ENCODE peak calls at places on chromosomes 11 and 22, in seven cellular contexts. One of them, this sample, is unnamed.

GRCh38 chr11:33110083-33110482 is 51.2 kb downstream of the CSTF3 start:
- DNase-seq in H1: no peak
- DNase-seq in trophoblast cell: no peak
- DNase-seq in IMR-90: no peak
- DNase-seq in H9: no peak
- DNase-seq in mesendoderm: no peak
- DNase-seq in mesenchymal stem cell: no peak
- DNase-seq in this sample: no peak

GRCh38 chr11:59173964-59174663 is 2.2 kb downstream of the DTX4 start:
- DNase-seq in trophoblast cell: peak
- DNase-seq in H9: peak
- DNase-seq in mesenchymal stem cell: peak
- DNase-seq in mesendoderm: peak
- DNase-seq in IMR-90: peak
- DNase-seq in H1: peak
- DNase-seq in this sample: no peak

GRCh38 chr11:68610452-68611116 is 73.8 kb upstream of the GAL start:
- DNase-seq in IMR-90: peak
- DNase-seq in trophoblast cell: no peak
- DNase-seq in H9: no peak
- DNase-seq in H1: no peak
- DNase-seq in mesenchymal stem cell: peak
- DNase-seq in mesendoderm: peak
- DNase-seq in this sample: no peak

GRCh38 chr11:45409587-45409986 is 123.4 kb upstream of the SYT13 start:
- DNase-seq in H9: no peak
- DNase-seq in IMR-90: no peak
- DNase-seq in trophoblast cell: no peak
- DNase-seq in H1: no peak
- DNase-seq in mesenchymal stem cell: peak
- DNase-seq in mesendoderm: peak
- DNase-seq in this sample: no peak

GRCh38 chr22:41947181-41948080 is 479 bp upstream of the CENPM start:
- DNase-seq in IMR-90: no peak
- DNase-seq in mesenchymal stem cell: no peak
- DNase-seq in trophoblast cell: no peak
- DNase-seq in mesendoderm: no peak
- DNase-seq in H1: no peak
- DNase-seq in H9: no peak
- DNase-seq in this sample: no peak

GRCh38 chr11:33722579-33723234 is 13.5 kb downstream of the CD59 start:
- DNase-seq in H1: no peak
- DNase-seq in H9: no peak
- DNase-seq in mesendoderm: peak
- DNase-seq in IMR-90: peak
- DNase-seq in trophoblast cell: peak
- DNase-seq in mesenchymal stem cell: peak
- DNase-seq in this sample: no peak

GRCh38 chr11:20192641-20193040 is 32.4 kb upstream of the DBX1 start:
- DNase-seq in mesenchymal stem cell: no peak
- DNase-seq in mesendoderm: no peak
- DNase-seq in H9: no peak
- DNase-seq in H1: no peak
- DNase-seq in IMR-90: no peak
- DNase-seq in trophoblast cell: peak
- DNase-seq in this sample: no peak

GRCh38 chr11:104073950-104074349 is 37.5 kb downstream of the DDI1 start:
- DNase-seq in mesenchymal stem cell: peak
- DNase-seq in trophoblast cell: peak
- DNase-seq in H1: no peak
- DNase-seq in IMR-90: peak
- DNase-seq in mesendoderm: peak
- DNase-seq in H9: peak
- DNase-seq in this sample: no peak

GRCh38 chr11:101862410-101863233 is 52.2 kb upstream of the CEP126 start:
- DNase-seq in IMR-90: peak
- DNase-seq in H9: peak
- DNase-seq in trophoblast cell: no peak
- DNase-seq in H1: no peak
- DNase-seq in mesenchymal stem cell: peak
- DNase-seq in mesendoderm: peak
- DNase-seq in this sample: peak

GRCh38 chr11:73578786-73579185 is 19.1 kb downstream of the FAM168A start:
- DNase-seq in trophoblast cell: no peak
- DNase-seq in H1: no peak
- DNase-seq in H9: no peak
- DNase-seq in IMR-90: no peak
- DNase-seq in mesendoderm: no peak
- DNase-seq in mesenchymal stem cell: no peak
- DNase-seq in this sample: no peak

GRCh38 chr22:33811686-33812085 is 108.6 kb downstream of the LARGE1 start:
- DNase-seq in H9: no peak
- DNase-seq in mesendoderm: peak
- DNase-seq in IMR-90: peak
- DNase-seq in H1: no peak
- DNase-seq in mesenchymal stem cell: peak
- DNase-seq in trophoblast cell: no peak
- DNase-seq in this sample: no peak

GRCh38 chr22:38921126-38921525 is 36.3 kb upstream of the APOBEC3A start:
- DNase-seq in trophoblast cell: no peak
- DNase-seq in H9: no peak
- DNase-seq in mesenchymal stem cell: no peak
- DNase-seq in H1: no peak
- DNase-seq in mesendoderm: no peak
- DNase-seq in IMR-90: no peak
- DNase-seq in this sample: no peak

GRCh38 chr22:20089977-20090729 is 10.1 kb downstream of the DGCR8 start:
- DNase-seq in mesendoderm: no peak
- DNase-seq in IMR-90: peak
- DNase-seq in H9: no peak
- DNase-seq in trophoblast cell: no peak
- DNase-seq in H1: no peak
- DNase-seq in mesenchymal stem cell: peak
- DNase-seq in this sample: no peak

GRCh38 chr11:69533296-69534165 is 52.1 kb downstream of the LINC01488 start:
- DNase-seq in IMR-90: no peak
- DNase-seq in mesenchymal stem cell: no peak
- DNase-seq in H1: no peak
- DNase-seq in H9: no peak
- DNase-seq in trophoblast cell: no peak
- DNase-seq in mesendoderm: no peak
- DNase-seq in this sample: no peak

GRCh38 chr11:58574851-58575250 is 805 bp downstream of the LPXN start:
- DNase-seq in IMR-90: peak
- DNase-seq in H1: no peak
- DNase-seq in trophoblast cell: no peak
- DNase-seq in mesendoderm: no peak
- DNase-seq in H9: no peak
- DNase-seq in mesenchymal stem cell: peak
- DNase-seq in this sample: no peak

GRCh38 chr22:18076060-18076497 is 1.7 kb upstream of the PEX26 start:
- DNase-seq in IMR-90: peak
- DNase-seq in H9: peak
- DNase-seq in trophoblast cell: peak
- DNase-seq in H1: peak
- DNase-seq in mesendoderm: peak
- DNase-seq in mesenchymal stem cell: peak
- DNase-seq in this sample: peak

GRCh38 chr22:28282346-28282745 is 363.3 kb upstream of the PITPNB start:
- DNase-seq in IMR-90: peak
- DNase-seq in trophoblast cell: no peak
- DNase-seq in H1: no peak
- DNase-seq in mesenchymal stem cell: peak
- DNase-seq in H9: no peak
- DNase-seq in mesendoderm: no peak
- DNase-seq in this sample: no peak

GRCh38 chr11:83241291-83241946 is 44.7 kb downstream of the CCDC90B start:
- DNase-seq in H9: peak
- DNase-seq in mesendoderm: peak
- DNase-seq in IMR-90: peak
- DNase-seq in trophoblast cell: peak
- DNase-seq in mesenchymal stem cell: peak
- DNase-seq in H1: peak
- DNase-seq in this sample: peak

GRCh38 chr11:1040428-1041148 is 4.1 kb upstream of the MUC6 start:
- DNase-seq in mesenchymal stem cell: no peak
- DNase-seq in IMR-90: no peak
- DNase-seq in H9: no peak
- DNase-seq in trophoblast cell: no peak
- DNase-seq in mesendoderm: no peak
- DNase-seq in H1: no peak
- DNase-seq in this sample: no peak

GRCh38 chr11:60345489-60345888 is 18.4 kb downstream of the MS4A6E start:
- DNase-seq in IMR-90: no peak
- DNase-seq in H9: peak
- DNase-seq in mesenchymal stem cell: peak
- DNase-seq in H1: peak
- DNase-seq in mesendoderm: peak
- DNase-seq in trophoblast cell: peak
- DNase-seq in this sample: no peak

GRCh38 chr11:62409831-62410230 is 9.0 kb upstream of the SCGB1A1 start:
- DNase-seq in mesendoderm: no peak
- DNase-seq in H1: no peak
- DNase-seq in trophoblast cell: no peak
- DNase-seq in IMR-90: no peak
- DNase-seq in H9: no peak
- DNase-seq in mesenchymal stem cell: no peak
- DNase-seq in this sample: no peak

GRCh38 chr11:3160252-3161031 is 4.7 kb downstream of the OSBPL5 start:
- DNase-seq in H9: peak
- DNase-seq in IMR-90: peak
- DNase-seq in mesendoderm: peak
- DNase-seq in trophoblast cell: peak
- DNase-seq in H1: peak
- DNase-seq in mesenchymal stem cell: peak
- DNase-seq in this sample: peak
- H3K4ac ChIP-seq in H9: no peak
- H3K4ac ChIP-seq in IMR-90: peak
- H3K4ac ChIP-seq in mesendoderm: no peak
- H3K4ac ChIP-seq in trophoblast cell: peak
- H3K4ac ChIP-seq in H1: no peak
- H3K4ac ChIP-seq in mesenchymal stem cell: peak
- H3K4ac ChIP-seq in this sample: no peak

DNA sequence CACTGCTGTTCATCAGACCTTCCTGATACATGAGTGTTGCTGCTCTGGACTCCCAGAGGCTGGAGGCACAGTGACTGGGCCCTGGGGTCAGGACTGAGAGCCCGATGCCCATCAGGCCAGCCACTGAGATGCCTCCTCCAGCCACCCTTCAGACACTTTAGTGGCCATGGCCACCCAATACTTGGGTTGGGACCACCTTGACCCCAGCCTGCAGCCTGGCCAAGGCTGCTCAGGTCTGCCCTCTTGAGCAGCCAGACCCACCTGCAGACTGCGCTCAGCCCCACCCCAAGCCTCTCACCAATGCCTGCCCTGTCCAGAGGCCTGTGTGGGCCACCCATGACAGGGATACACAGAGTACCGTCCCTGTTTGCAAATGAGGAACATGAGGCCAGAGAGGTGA is 4.2 kb downstream of the RNF215 start:
- DNase-seq in mesenchymal stem cell: no peak
- DNase-seq in IMR-90: no peak
- DNase-seq in H9: no peak
- DNase-seq in trophoblast cell: no peak
- DNase-seq in mesendoderm: no peak
- DNase-seq in H1: no peak
- DNase-seq in this sample: no peak
- H3K4me2 ChIP-seq in mesenchymal stem cell: no peak
- H3K4me2 ChIP-seq in IMR-90: no peak
- H3K4me2 ChIP-seq in H9: no peak
- H3K4me2 ChIP-seq in trophoblast cell: no peak
- H3K4me2 ChIP-seq in mesendoderm: no peak
- H3K4me2 ChIP-seq in H1: no peak
- H3K4me2 ChIP-seq in this sample: no peak

GRCh38 chr11:64659417-64660144 is 63.4 kb downstream of the NRXN2 start:
- DNase-seq in mesenchymal stem cell: peak
- DNase-seq in H9: no peak
- DNase-seq in H1: no peak
- DNase-seq in mesendoderm: peak
- DNase-seq in IMR-90: peak
- DNase-seq in trophoblast cell: peak
- DNase-seq in this sample: no peak

GRCh38 chr11:64661622-64662021 is 61.4 kb downstream of the NRXN2 start:
- DNase-seq in H9: no peak
- DNase-seq in mesendoderm: no peak
- DNase-seq in IMR-90: no peak
- DNase-seq in mesenchymal stem cell: no peak
- DNase-seq in H1: no peak
- DNase-seq in trophoblast cell: no peak
- DNase-seq in this sample: no peak

GRCh38 chr11:64660205-64660604 is 62.8 kb downstream of the NRXN2 start:
- DNase-seq in IMR-90: no peak
- DNase-seq in mesendoderm: no peak
- DNase-seq in H1: no peak
- DNase-seq in mesenchymal stem cell: no peak
- DNase-seq in H9: no peak
- DNase-seq in trophoblast cell: no peak
- DNase-seq in this sample: no peak

GRCh38 chr11:64661146-64661545 is 61.9 kb downstream of the NRXN2 start:
- DNase-seq in mesendoderm: no peak
- DNase-seq in trophoblast cell: peak
- DNase-seq in H1: no peak
- DNase-seq in mesenchymal stem cell: peak
- DNase-seq in IMR-90: peak
- DNase-seq in H9: no peak
- DNase-seq in this sample: no peak

DNA sequence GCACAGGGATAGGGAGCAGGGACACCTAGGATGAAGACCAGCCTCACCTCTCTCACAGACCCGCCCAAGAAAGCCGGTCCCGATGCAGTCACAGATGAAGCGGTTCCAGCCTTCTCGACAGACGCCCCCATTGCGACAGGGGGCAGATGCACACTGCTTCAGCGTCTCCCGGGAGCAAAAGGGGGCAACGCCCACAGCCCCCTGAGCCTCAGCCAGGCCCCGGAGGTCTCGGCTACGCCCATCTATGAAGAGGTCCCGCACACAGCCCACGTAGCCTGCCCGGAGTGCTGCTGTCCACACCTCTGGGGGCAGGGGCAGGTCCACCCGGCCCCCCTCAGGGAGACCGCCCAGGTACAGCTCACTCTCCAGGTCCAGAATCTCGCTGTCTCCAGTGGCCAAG is 62.3 kb downstream of the NRXN2 start:
- DNase-seq in H1: no peak
- DNase-seq in H9: no peak
- DNase-seq in mesendoderm: no peak
- DNase-seq in trophoblast cell: no peak
- DNase-seq in mesenchymal stem cell: no peak
- DNase-seq in IMR-90: no peak
- DNase-seq in this sample: no peak
- H3K4ac ChIP-seq in H1: no peak
- H3K4ac ChIP-seq in H9: no peak
- H3K4ac ChIP-seq in mesendoderm: no peak
- H3K4ac ChIP-seq in trophoblast cell: no peak
- H3K4ac ChIP-seq in mesenchymal stem cell: peak
- H3K4ac ChIP-seq in IMR-90: peak
- H3K4ac ChIP-seq in this sample: no peak

DNA sequence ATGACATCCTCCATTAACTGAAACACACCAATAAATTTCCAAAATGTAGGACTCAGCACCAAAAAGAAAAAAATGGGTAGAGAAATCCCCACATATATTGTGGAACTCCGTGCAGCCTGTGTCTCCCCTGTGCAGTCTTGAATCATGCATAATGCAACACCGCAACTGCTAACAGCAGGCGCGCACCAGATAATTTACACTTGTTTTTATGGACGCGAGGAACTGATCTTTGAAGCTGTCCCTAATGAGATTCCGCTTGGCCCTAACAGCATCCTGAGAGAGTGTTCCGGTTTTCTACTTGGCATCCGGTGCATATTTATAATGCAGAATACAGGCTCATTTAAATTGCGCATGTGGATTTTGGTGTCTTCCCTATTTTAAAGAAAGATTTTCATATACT is 21.2 kb downstream of the MPPED2 start:
- DNase-seq in H9: no peak
- DNase-seq in H1: no peak
- DNase-seq in trophoblast cell: no peak
- DNase-seq in mesendoderm: no peak
- DNase-seq in mesenchymal stem cell: no peak
- DNase-seq in IMR-90: no peak
- DNase-seq in this sample: no peak
- H3K4me2 ChIP-seq in H9: no peak
- H3K4me2 ChIP-seq in H1: peak
- H3K4me2 ChIP-seq in trophoblast cell: no peak
- H3K4me2 ChIP-seq in mesendoderm: no peak
- H3K4me2 ChIP-seq in mesenchymal stem cell: no peak
- H3K4me2 ChIP-seq in IMR-90: no peak
- H3K4me2 ChIP-seq in this sample: no peak